ENCODE peak calls at places on chromosomes 3 and 15, in four cellular contexts. T is upper lobe of left lung, P is MM.1S, G is tibial artery. U is an unnamed sample.

GRCh38 chr3:42117175-42118008 is 26.2 kb downstream of the TRAK1 start:
- DNase-seq in T (peak; percentile 38), P (no peak), G (peak; percentile 79), U (peak; percentile 53)

GRCh38 chr3:138097192-138097829 is 18.1 kb downstream of the DZIP1L start:
- DNase-seq in T (peak; percentile 12), P (no peak), G (no peak), U (no peak)

GRCh38 chr3:170200992-170201391 is 19.5 kb upstream of the PHC3 start:
- DNase-seq in T (no peak), P (no peak), G (no peak), U (no peak)

GRCh38 chr15:59119625-59120024 is 14.7 kb downstream of the CCNB2 start:
- DNase-seq in T (no peak), P (no peak), G (no peak), U (no peak)

GRCh38 chr3:45665101-45665572 is 24.1 kb upstream of the SACM1L start:
- DNase-seq in T (peak; percentile 24), P (peak; percentile 39), G (no peak), U (no peak)

GRCh38 chr3:34011171-34012101 is 213.0 kb downstream of the PDCD6IP start:
- DNase-seq in T (no peak), P (no peak), G (no peak), U (no peak)

GRCh38 chr3:17686613-17687012 is 55.8 kb downstream of the TBC1D5 start:
- DNase-seq in T (no peak), P (peak; percentile 27), G (no peak), U (no peak)

GRCh38 chr3:115074502-115074901 is 72.6 kb downstream of the ZBTB20 start:
- DNase-seq in T (no peak), P (no peak), G (no peak), U (no peak)

GRCh38 chr3:161890147-161890625 is 393.6 kb downstream of the OTOL1 start:
- DNase-seq in T (no peak), P (no peak), G (no peak), U (no peak)

GRCh38 chr3:44066806-44067205 is 174.9 kb upstream of the TOPAZ1 start:
- DNase-seq in T (no peak), P (peak; percentile 54), G (no peak), U (no peak)

GRCh38 chr3:125150525-125151436 is 61.8 kb downstream of the SLC12A8 start:
- DNase-seq in T (no peak), P (peak; percentile 68), G (no peak), U (no peak)

GRCh38 chr3:195815169-195815771 is 3.5 kb upstream of the MUC4 start:
- DNase-seq in T (no peak), P (no peak), G (no peak), U (no peak)

GRCh38 chr15:97968380-97968779 is 7.9 kb downstream of the ARRDC4 start:
- DNase-seq in T (no peak), P (no peak), G (no peak), U (no peak)

GRCh38 chr15:57591822-57592367 is at the start of gene MYZAP:
- DNase-seq in T (peak; percentile 94), P (no peak), G (peak; percentile 73), U (peak; percentile 76)

GRCh38 chr15:91369823-91370222 is 269.8 kb downstream of the SV2B start:
- DNase-seq in T (no peak), P (no peak), G (no peak), U (no peak)

GRCh38 chr3:69925506-69925905 is 74.0 kb upstream of the SAMMSON start:
- DNase-seq in T (no peak), P (no peak), G (no peak), U (no peak)

GRCh38 chr3:127831723-127832172 is 9.4 kb upstream of the MGLL start:
- DNase-seq in T (peak; percentile 87), P (peak; percentile 47), G (no peak), U (peak; percentile 33)

GRCh38 chr3:189820365-189820720 is 189.2 kb downstream of the TP63 start:
- DNase-seq in T (no peak), P (no peak), G (no peak), U (no peak)

GRCh38 chr15:59741274-59741906 is 52.3 kb upstream of the BNIP2 start:
- DNase-seq in T (no peak), P (peak; percentile 12), G (no peak), U (no peak)

GRCh38 chr3:49924683-49925082 is 4.9 kb downstream of the MON1A start:
- DNase-seq in T (no peak), P (no peak), G (no peak), U (no peak)

GRCh38 chr15:87907676-87908446 is 348.7 kb downstream of the NTRK3 start:
- DNase-seq in T (no peak), P (no peak), G (no peak), U (no peak)

GRCh38 chr3:66478923-66479322 is 21.9 kb downstream of the LRIG1 start:
- DNase-seq in T (no peak), P (no peak), G (no peak), U (no peak)

GRCh38 chr15:67242665-67243064 is 11.8 kb downstream of the AAGAB start:
- DNase-seq in T (no peak), P (peak; percentile 15), G (no peak), U (no peak)

GRCh38 chr15:96052572-96053038 is 277.9 kb upstream of the NR2F2 start:
- DNase-seq in T (no peak), P (no peak), G (no peak), U (no peak)

GRCh38 chr15:63764124-63764827 is 69.5 kb downstream of the HERC1 start:
- DNase-seq in T (no peak), P (peak; percentile 16), G (no peak), U (no peak)

GRCh38 chr3:122692674-122693073 is 12.0 kb downstream of the PARP14 start:
- DNase-seq in T (no peak), P (no peak), G (no peak), U (no peak)

GRCh38 chr3:122689587-122689986 is 8.9 kb downstream of the PARP14 start:
- DNase-seq in T (no peak), P (no peak), G (no peak), U (no peak)

GRCh38 chr3:122688996-122689395 is 8.4 kb downstream of the PARP14 start:
- DNase-seq in T (no peak), P (no peak), G (no peak), U (no peak)

GRCh38 chr3:122690096-122690495 is 9.5 kb downstream of the PARP14 start:
- DNase-seq in T (no peak), P (no peak), G (no peak), U (no peak)

GRCh38 chr3:122691195-122691594 is 10.6 kb downstream of the PARP14 start:
- DNase-seq in T (no peak), P (no peak), G (no peak), U (no peak)
- H3K36me3 ChIP-seq in T (peaks cover 27% of the 10 kb centered on the region), P (no peaks in the 10 kb centered on the region), G (peaks cover 43% of the 10 kb centered on the region), U (peaks cover 62% of the 10 kb centered on the region)

DNA sequence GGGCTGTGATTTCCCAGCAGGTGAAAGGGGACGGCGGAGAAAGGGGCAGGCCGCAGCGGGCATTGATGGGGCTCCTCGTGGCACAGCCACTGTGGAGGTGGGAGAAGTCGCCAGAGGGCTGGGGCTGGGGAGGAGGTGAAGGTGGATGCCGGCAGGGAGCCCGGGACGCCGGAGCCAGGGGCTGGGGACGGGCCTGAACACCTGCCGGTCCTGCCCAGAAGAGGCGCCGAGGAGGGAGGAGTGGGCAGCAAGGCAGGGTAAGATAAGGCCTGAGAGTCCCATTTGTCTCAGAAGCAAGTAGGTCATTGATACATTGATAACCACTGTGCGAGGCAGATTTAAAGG is 571 bp upstream of the RARRES1 start:
- DNase-seq in T (peak; percentile 80), P (no peak), G (no peak), U (no peak)
- H3K27ac ChIP-seq in T (peak overlapping the region; percentile 82), P (no peak overlapping the region), G (peak overlapping the region; percentile 68), U (peak overlapping the region; percentile 74)

GRCh38 chr3:123119802-123120201 is 53.0 kb downstream of the PDIA5 start:
- DNase-seq in T (no peak), P (no peak), G (peak; percentile 39), U (no peak)
- H3K36me3 ChIP-seq in T (peaks cover 47% of the 10 kb centered on the region), P (peaks cover 3% of the 10 kb centered on the region), G (peaks cover 71% of the 10 kb centered on the region), U (peaks cover 74% of the 10 kb centered on the region)

GRCh38 chr3:53690521-53690920 is 155.7 kb downstream of the CHDH start:
- DNase-seq in T (no peak), P (no peak), G (no peak), U (no peak)

GRCh38 chr3:53688066-53688465 is 158.2 kb downstream of the CHDH start:
- DNase-seq in T (peak; percentile 26), P (no peak), G (no peak), U (no peak)

GRCh38 chr3:53691885-53692284 is 154.3 kb downstream of the CHDH start:
- DNase-seq in T (no peak), P (no peak), G (no peak), U (no peak)

GRCh38 chr3:53688989-53689388 is 157.2 kb downstream of the CHDH start:
- DNase-seq in T (no peak), P (no peak), G (no peak), U (no peak)

GRCh38 chr3:53689681-53690080 is 156.5 kb downstream of the CHDH start:
- DNase-seq in T (no peak), P (no peak), G (no peak), U (no peak)
- H3K27ac ChIP-seq in T (no peak overlapping the region), P (no peak overlapping the region), G (no peak overlapping the region), U (no peak overlapping the region)

GRCh38 chr3:48417529-48418108 is 12.3 kb downstream of the PLXNB1 start:
- DNase-seq in T (no peak), P (no peak), G (no peak), U (no peak)
- H3K36me3 ChIP-seq in T (peaks cover 78% of the 10 kb centered on the region), P (no peaks in the 10 kb centered on the region), G (peaks cover 100% of the 10 kb centered on the region), U (peaks cover 76% of the 10 kb centered on the region)

GRCh38 chr15:55741592-55742497 is 1.1 kb downstream of the PRTG start:
- DNase-seq in T (no peak), P (peak; percentile 16), G (no peak), U (no peak)
- H3K27ac ChIP-seq in T (peak overlapping the region; percentile 87), P (no peak overlapping the region), G (peak overlapping the region; percentile 22), U (peak overlapping the region; percentile 84)

GRCh38 chr15:43361313-43361903 is 9.4 kb downstream of the ZSCAN29 start:
- DNase-seq in T (no peak), P (no peak), G (no peak), U (no peak)

DNA sequence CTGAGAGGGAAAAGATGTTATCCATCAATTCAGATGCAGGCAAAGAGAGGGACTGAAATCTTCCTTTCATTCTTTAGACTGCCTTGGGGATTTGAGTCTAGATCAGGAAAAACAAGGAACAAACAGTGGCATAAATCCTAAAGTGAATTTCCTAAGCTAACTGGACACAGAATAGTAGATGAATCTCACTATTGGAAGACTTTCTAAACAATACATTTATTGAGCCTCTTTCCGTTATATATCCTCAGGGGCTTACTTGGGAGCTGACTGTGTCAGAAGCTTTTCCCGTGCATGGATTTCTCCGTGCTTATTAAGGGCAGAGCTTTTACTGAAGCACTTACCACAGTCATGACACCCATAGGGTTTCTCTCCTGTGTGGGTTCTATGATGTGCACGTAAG is 10.0 kb downstream of the ZSCAN29 start:
- DNase-seq in T (no peak), P (no peak), G (no peak), U (no peak)
- H3K36me3 ChIP-seq in T (peaks cover 53% of the 10 kb centered on the region), P (peaks cover 28% of the 10 kb centered on the region), G (peaks cover 81% of the 10 kb centered on the region), U (peaks cover 87% of the 10 kb centered on the region)